ENCODE peak calls at places on chromosome 20, in ten cellular contexts. One of them, this sample, is unnamed.

GRCh38 chr20:47741669-47742345 is 43.5 kb downstream of the SULF2 start:
- DNase-seq in CD4-positive, alpha-beta memory T cell: no peak
- DNase-seq in lower lobe of right lung: no peak
- DNase-seq in CD8-positive, alpha-beta memory T cell: no peak
- DNase-seq in endodermal cell: no peak
- DNase-seq in aorta: no peak
- DNase-seq in tibial nerve: no peak
- DNase-seq in tibial artery: no peak
- DNase-seq in ovary: no peak
- DNase-seq in breast epithelium: no peak
- DNase-seq in this sample: no peak

GRCh38 chr20:14924433-14924832 is 587.0 kb upstream of the FLRT3 start:
- DNase-seq in CD4-positive, alpha-beta memory T cell: no peak
- DNase-seq in lower lobe of right lung: no peak
- DNase-seq in aorta: no peak
- DNase-seq in ovary: no peak
- DNase-seq in endodermal cell: no peak
- DNase-seq in tibial artery: no peak
- DNase-seq in CD8-positive, alpha-beta memory T cell: no peak
- DNase-seq in breast epithelium: no peak
- DNase-seq in tibial nerve: no peak
- DNase-seq in this sample: no peak

GRCh38 chr20:50804453-50805348 is 9.8 kb downstream of the BCAS4 start:
- DNase-seq in breast epithelium: no peak
- DNase-seq in endodermal cell: no peak
- DNase-seq in lower lobe of right lung: no peak
- DNase-seq in aorta: no peak
- DNase-seq in CD8-positive, alpha-beta memory T cell: peak; percentile 5
- DNase-seq in tibial nerve: no peak
- DNase-seq in CD4-positive, alpha-beta memory T cell: peak; percentile 23
- DNase-seq in ovary: no peak
- DNase-seq in tibial artery: no peak
- DNase-seq in this sample: no peak

GRCh38 chr20:46031701-46032254 is 2.8 kb downstream of the SLC12A5 start:
- DNase-seq in tibial nerve: no peak
- DNase-seq in breast epithelium: no peak
- DNase-seq in aorta: no peak
- DNase-seq in lower lobe of right lung: no peak
- DNase-seq in CD8-positive, alpha-beta memory T cell: no peak
- DNase-seq in tibial artery: no peak
- DNase-seq in endodermal cell: peak; percentile 82
- DNase-seq in ovary: no peak
- DNase-seq in CD4-positive, alpha-beta memory T cell: no peak
- DNase-seq in this sample: no peak

GRCh38 chr20:58847483-58847882 is 3.2 kb downstream of the GNAS-AS1 start:
- DNase-seq in CD8-positive, alpha-beta memory T cell: no peak
- DNase-seq in lower lobe of right lung: no peak
- DNase-seq in endodermal cell: no peak
- DNase-seq in aorta: no peak
- DNase-seq in tibial nerve: no peak
- DNase-seq in CD4-positive, alpha-beta memory T cell: no peak
- DNase-seq in breast epithelium: no peak
- DNase-seq in ovary: no peak
- DNase-seq in tibial artery: no peak
- DNase-seq in this sample: no peak

GRCh38 chr20:17633850-17634500 is 48.1 kb downstream of the RRBP1 start:
- DNase-seq in CD4-positive, alpha-beta memory T cell: no peak
- DNase-seq in lower lobe of right lung: no peak
- DNase-seq in endodermal cell: no peak
- DNase-seq in aorta: peak; percentile 48
- DNase-seq in breast epithelium: no peak
- DNase-seq in ovary: peak; percentile 67
- DNase-seq in tibial artery: no peak
- DNase-seq in tibial nerve: no peak
- DNase-seq in CD8-positive, alpha-beta memory T cell: no peak
- DNase-seq in this sample: no peak

GRCh38 chr20:47936612-47937011 is 151.3 kb upstream of the SULF2 start:
- DNase-seq in ovary: no peak
- DNase-seq in CD4-positive, alpha-beta memory T cell: no peak
- DNase-seq in tibial artery: no peak
- DNase-seq in endodermal cell: no peak
- DNase-seq in CD8-positive, alpha-beta memory T cell: no peak
- DNase-seq in breast epithelium: no peak
- DNase-seq in aorta: no peak
- DNase-seq in lower lobe of right lung: no peak
- DNase-seq in tibial nerve: no peak
- DNase-seq in this sample: no peak

GRCh38 chr20:48550814-48551213 is 277.0 kb downstream of the PREX1 start:
- DNase-seq in aorta: no peak
- DNase-seq in breast epithelium: no peak
- DNase-seq in tibial artery: no peak
- DNase-seq in endodermal cell: no peak
- DNase-seq in tibial nerve: no peak
- DNase-seq in lower lobe of right lung: no peak
- DNase-seq in ovary: no peak
- DNase-seq in CD8-positive, alpha-beta memory T cell: no peak
- DNase-seq in CD4-positive, alpha-beta memory T cell: no peak
- DNase-seq in this sample: no peak

DNA sequence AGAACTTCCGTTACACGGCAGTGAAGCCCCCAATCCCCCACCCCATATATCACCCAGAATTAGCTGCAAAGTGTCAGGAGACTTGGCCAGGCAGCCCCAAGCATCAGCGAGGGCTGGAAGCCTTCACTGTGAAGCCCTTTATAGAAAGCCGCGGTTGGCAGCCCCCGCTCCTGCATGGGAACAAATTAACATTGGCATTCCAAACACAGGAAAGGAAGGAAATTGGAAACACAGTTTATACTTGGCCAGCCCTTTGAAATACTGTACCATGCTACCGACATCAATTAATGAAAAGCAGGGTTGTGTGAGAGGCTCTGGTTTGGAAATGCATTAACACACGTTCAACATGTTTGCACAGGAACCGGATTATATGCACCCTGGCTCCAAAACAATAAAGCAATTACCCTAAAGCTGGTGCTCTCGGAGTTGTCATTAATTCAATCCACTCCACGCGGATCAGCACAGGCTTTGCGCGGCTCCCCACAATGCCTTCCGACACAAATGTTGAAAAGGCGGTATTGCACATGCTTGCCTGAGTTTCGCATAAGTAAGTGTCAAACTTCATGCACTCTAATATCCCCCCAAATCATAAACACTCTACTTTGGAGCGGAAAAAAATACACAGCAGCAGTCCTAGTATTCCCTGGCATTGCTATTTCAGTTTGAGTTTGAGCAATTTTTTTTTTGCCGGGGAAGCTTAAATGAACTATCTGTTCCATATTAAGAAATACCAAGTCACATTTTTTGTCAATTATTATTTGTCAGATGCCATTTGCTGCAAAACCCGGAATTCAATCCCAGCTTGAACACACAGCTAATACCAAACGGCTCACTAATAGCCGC is 7.0 kb downstream of the BMP7 start:
- DNase-seq in tibial nerve: no peak
- DNase-seq in CD4-positive, alpha-beta memory T cell: no peak
- DNase-seq in CD8-positive, alpha-beta memory T cell: no peak
- DNase-seq in ovary: no peak
- DNase-seq in endodermal cell: peak; percentile 51
- DNase-seq in aorta: no peak
- DNase-seq in lower lobe of right lung: no peak
- DNase-seq in tibial artery: no peak
- DNase-seq in breast epithelium: no peak
- DNase-seq in this sample: peak; percentile 64
- H3K4me3 ChIP-seq in tibial nerve: no peak overlapping the region
- H3K4me3 ChIP-seq in CD4-positive, alpha-beta memory T cell: no peak overlapping the region
- H3K4me3 ChIP-seq in CD8-positive, alpha-beta memory T cell: no peak overlapping the region
- H3K4me3 ChIP-seq in ovary: no peak overlapping the region
- H3K4me3 ChIP-seq in endodermal cell: no peak overlapping the region
- H3K4me3 ChIP-seq in aorta: no peak overlapping the region
- H3K4me3 ChIP-seq in lower lobe of right lung: no peak overlapping the region
- H3K4me3 ChIP-seq in tibial artery: no peak overlapping the region
- H3K4me3 ChIP-seq in breast epithelium: peak overlapping the region; percentile 27
- H3K4me3 ChIP-seq in this sample: peak overlapping the region; percentile 0

GRCh38 chr20:39607124-39607523 is 645.0 kb downstream of the DHX35 start:
- DNase-seq in CD4-positive, alpha-beta memory T cell: no peak
- DNase-seq in aorta: no peak
- DNase-seq in lower lobe of right lung: no peak
- DNase-seq in endodermal cell: no peak
- DNase-seq in tibial nerve: no peak
- DNase-seq in tibial artery: no peak
- DNase-seq in ovary: no peak
- DNase-seq in CD8-positive, alpha-beta memory T cell: no peak
- DNase-seq in breast epithelium: no peak
- DNase-seq in this sample: no peak

GRCh38 chr20:39602649-39603048 is 640.5 kb downstream of the DHX35 start:
- DNase-seq in CD8-positive, alpha-beta memory T cell: no peak
- DNase-seq in endodermal cell: no peak
- DNase-seq in CD4-positive, alpha-beta memory T cell: no peak
- DNase-seq in lower lobe of right lung: no peak
- DNase-seq in breast epithelium: no peak
- DNase-seq in tibial nerve: no peak
- DNase-seq in ovary: no peak
- DNase-seq in aorta: no peak
- DNase-seq in tibial artery: no peak
- DNase-seq in this sample: no peak

GRCh38 chr20:39600156-39600555 is 638.0 kb downstream of the DHX35 start:
- DNase-seq in endodermal cell: no peak
- DNase-seq in ovary: no peak
- DNase-seq in breast epithelium: no peak
- DNase-seq in CD8-positive, alpha-beta memory T cell: no peak
- DNase-seq in aorta: no peak
- DNase-seq in tibial nerve: no peak
- DNase-seq in CD4-positive, alpha-beta memory T cell: no peak
- DNase-seq in lower lobe of right lung: no peak
- DNase-seq in tibial artery: no peak
- DNase-seq in this sample: no peak

GRCh38 chr20:39605361-39605760 is 643.2 kb downstream of the DHX35 start:
- DNase-seq in CD8-positive, alpha-beta memory T cell: no peak
- DNase-seq in aorta: no peak
- DNase-seq in ovary: no peak
- DNase-seq in breast epithelium: no peak
- DNase-seq in endodermal cell: no peak
- DNase-seq in tibial artery: no peak
- DNase-seq in lower lobe of right lung: no peak
- DNase-seq in CD4-positive, alpha-beta memory T cell: no peak
- DNase-seq in tibial nerve: no peak
- DNase-seq in this sample: no peak

GRCh38 chr20:39605908-39606307 is 643.8 kb downstream of the DHX35 start:
- DNase-seq in tibial artery: no peak
- DNase-seq in endodermal cell: no peak
- DNase-seq in lower lobe of right lung: no peak
- DNase-seq in tibial nerve: no peak
- DNase-seq in aorta: no peak
- DNase-seq in breast epithelium: no peak
- DNase-seq in ovary: no peak
- DNase-seq in CD8-positive, alpha-beta memory T cell: no peak
- DNase-seq in CD4-positive, alpha-beta memory T cell: no peak
- DNase-seq in this sample: no peak
- H3K9me3 ChIP-seq in tibial artery: no peaks in the 10 kb centered on the region
- H3K9me3 ChIP-seq in endodermal cell: peaks cover 5% of the 10 kb centered on the region
- H3K9me3 ChIP-seq in lower lobe of right lung: no peaks in the 10 kb centered on the region
- H3K9me3 ChIP-seq in tibial nerve: no peaks in the 10 kb centered on the region
- H3K9me3 ChIP-seq in aorta: peaks cover 4% of the 10 kb centered on the region
- H3K9me3 ChIP-seq in breast epithelium: no peaks in the 10 kb centered on the region
- H3K9me3 ChIP-seq in ovary: no peaks in the 10 kb centered on the region
- H3K9me3 ChIP-seq in CD8-positive, alpha-beta memory T cell: no peaks in the 10 kb centered on the region
- H3K9me3 ChIP-seq in CD4-positive, alpha-beta memory T cell: no peaks in the 10 kb centered on the region
- H3K9me3 ChIP-seq in this sample: no peaks in the 10 kb centered on the region

GRCh38 chr20:37424062-37424851 is 78.3 kb downstream of the SRC start:
- DNase-seq in tibial nerve: no peak
- DNase-seq in lower lobe of right lung: no peak
- DNase-seq in endodermal cell: no peak
- DNase-seq in breast epithelium: no peak
- DNase-seq in tibial artery: no peak
- DNase-seq in ovary: no peak
- DNase-seq in aorta: no peak
- DNase-seq in CD8-positive, alpha-beta memory T cell: no peak
- DNase-seq in CD4-positive, alpha-beta memory T cell: no peak
- DNase-seq in this sample: no peak

GRCh38 chr20:37421988-37422387 is 76.0 kb downstream of the SRC start:
- DNase-seq in CD4-positive, alpha-beta memory T cell: no peak
- DNase-seq in ovary: no peak
- DNase-seq in tibial artery: no peak
- DNase-seq in breast epithelium: no peak
- DNase-seq in tibial nerve: no peak
- DNase-seq in CD8-positive, alpha-beta memory T cell: no peak
- DNase-seq in lower lobe of right lung: no peak
- DNase-seq in endodermal cell: peak; percentile 74
- DNase-seq in aorta: no peak
- DNase-seq in this sample: no peak

GRCh38 chr20:37423545-37423944 is 77.6 kb downstream of the SRC start:
- DNase-seq in ovary: no peak
- DNase-seq in aorta: no peak
- DNase-seq in tibial nerve: no peak
- DNase-seq in CD8-positive, alpha-beta memory T cell: no peak
- DNase-seq in CD4-positive, alpha-beta memory T cell: no peak
- DNase-seq in tibial artery: no peak
- DNase-seq in endodermal cell: no peak
- DNase-seq in breast epithelium: no peak
- DNase-seq in lower lobe of right lung: no peak
- DNase-seq in this sample: no peak

GRCh38 chr20:37421060-37421639 is 75.2 kb downstream of the SRC start:
- DNase-seq in endodermal cell: no peak
- DNase-seq in tibial artery: no peak
- DNase-seq in CD4-positive, alpha-beta memory T cell: no peak
- DNase-seq in aorta: no peak
- DNase-seq in breast epithelium: no peak
- DNase-seq in tibial nerve: no peak
- DNase-seq in lower lobe of right lung: no peak
- DNase-seq in ovary: no peak
- DNase-seq in CD8-positive, alpha-beta memory T cell: no peak
- DNase-seq in this sample: no peak

GRCh38 chr20:37422791-37423286 is 76.9 kb downstream of the SRC start:
- DNase-seq in breast epithelium: no peak
- DNase-seq in tibial nerve: no peak
- DNase-seq in lower lobe of right lung: no peak
- DNase-seq in CD8-positive, alpha-beta memory T cell: no peak
- DNase-seq in tibial artery: no peak
- DNase-seq in endodermal cell: no peak
- DNase-seq in ovary: no peak
- DNase-seq in aorta: no peak
- DNase-seq in CD4-positive, alpha-beta memory T cell: no peak
- DNase-seq in this sample: no peak
- H3K27ac ChIP-seq in breast epithelium: no peak overlapping the region
- H3K27ac ChIP-seq in tibial nerve: no peak overlapping the region
- H3K27ac ChIP-seq in lower lobe of right lung: no peak overlapping the region
- H3K27ac ChIP-seq in CD8-positive, alpha-beta memory T cell: no peak overlapping the region
- H3K27ac ChIP-seq in tibial artery: no peak overlapping the region
- H3K27ac ChIP-seq in endodermal cell: no peak overlapping the region
- H3K27ac ChIP-seq in ovary: no peak overlapping the region
- H3K27ac ChIP-seq in aorta: no peak overlapping the region
- H3K27ac ChIP-seq in CD4-positive, alpha-beta memory T cell: no peak overlapping the region
- H3K27ac ChIP-seq in this sample: no peak overlapping the region

DNA sequence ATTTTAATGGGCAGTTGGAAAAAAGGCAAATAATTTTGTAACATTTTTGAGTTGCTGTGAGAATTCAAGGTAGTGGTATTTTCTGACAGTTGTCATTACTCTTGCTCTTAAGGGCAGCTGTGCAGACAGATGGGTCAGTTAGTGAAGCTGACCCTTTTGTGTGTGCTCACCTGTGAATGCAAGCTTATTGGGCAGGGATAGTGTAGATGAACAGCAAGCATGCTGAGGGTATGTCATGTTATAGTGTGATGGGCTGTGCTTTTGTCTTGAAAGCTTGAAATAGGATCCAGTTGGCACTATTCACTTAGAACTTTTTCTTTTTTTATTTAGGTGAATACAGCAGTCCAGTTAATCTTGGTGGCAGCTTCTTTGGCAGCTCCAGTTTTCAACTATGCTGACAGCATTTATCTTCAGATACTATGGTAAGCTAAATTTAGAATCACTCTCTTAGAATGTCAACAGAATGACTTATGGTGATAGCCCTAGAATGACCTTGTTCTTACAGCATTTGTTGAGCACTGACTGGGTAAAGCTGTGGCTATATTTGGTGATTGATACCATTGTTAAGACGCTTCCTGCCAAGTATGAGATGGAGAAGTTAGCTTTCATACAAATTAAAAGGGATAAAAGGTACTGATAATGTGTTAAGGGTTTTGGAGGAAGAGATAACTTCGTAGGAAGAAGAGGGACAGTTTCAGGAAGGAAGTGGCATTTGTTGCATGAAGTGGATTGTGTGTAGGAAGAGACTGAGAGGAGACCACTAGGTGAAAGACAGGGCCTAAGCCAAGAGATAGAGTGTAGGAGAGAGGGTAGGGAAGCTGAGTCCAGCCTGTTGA is 19.5 kb downstream of the LRRN4 start:
- DNase-seq in tibial artery: no peak
- DNase-seq in CD4-positive, alpha-beta memory T cell: no peak
- DNase-seq in ovary: no peak
- DNase-seq in tibial nerve: no peak
- DNase-seq in lower lobe of right lung: no peak
- DNase-seq in breast epithelium: no peak
- DNase-seq in CD8-positive, alpha-beta memory T cell: no peak
- DNase-seq in endodermal cell: no peak
- DNase-seq in aorta: no peak
- DNase-seq in this sample: no peak
- H3K4me3 ChIP-seq in tibial artery: no peak overlapping the region
- H3K4me3 ChIP-seq in CD4-positive, alpha-beta memory T cell: no peak overlapping the region
- H3K4me3 ChIP-seq in ovary: no peak overlapping the region
- H3K4me3 ChIP-seq in tibial nerve: no peak overlapping the region
- H3K4me3 ChIP-seq in lower lobe of right lung: no peak overlapping the region
- H3K4me3 ChIP-seq in breast epithelium: no peak overlapping the region
- H3K4me3 ChIP-seq in CD8-positive, alpha-beta memory T cell: no peak overlapping the region
- H3K4me3 ChIP-seq in endodermal cell: no peak overlapping the region
- H3K4me3 ChIP-seq in aorta: no peak overlapping the region
- H3K4me3 ChIP-seq in this sample: no peak overlapping the region

This sample was measured in right cardiac atrium.